ENCODE peak calls at places on chromosomes 16 and 17, in five cellular contexts. U is testis, Q is heart left ventricle, Y is astrocyte of the cerebellum, M is sigmoid colon. P is an unnamed sample.

GRCh38 chr16:77158293-77158692 is 32.7 kb upstream of the MON1B start:
- DNase-seq in U (peak; percentile 39), Q (no peak), M (no peak), Y (no peak), P (no peak)

GRCh38 chr16:85436636-85437160 is 176.4 kb upstream of the GSE1 start:
- DNase-seq in Y (no peak), U (peak; percentile 75), M (no peak), Q (peak; percentile 49), P (no peak)

GRCh38 chr16:74501484-74502479 is 80.5 kb upstream of the CLEC18B start:
- DNase-seq in M (no peak), Q (no peak), Y (peak; percentile 19), U (no peak), P (no peak)

GRCh38 chr16:57764341-57765159 is 29.0 kb downstream of the KATNB1 start:
- DNase-seq in U (peak; percentile 46), Q (no peak), M (no peak), Y (peak; percentile 13), P (peak; percentile 33)

GRCh38 chr16:59886021-59886420 is 1151.9 kb upstream of the GOT2 start:
- DNase-seq in U (peak; percentile 30), M (peak; percentile 73), Q (peak; percentile 56), Y (peak; percentile 91), P (no peak)

GRCh38 chr16:86966781-86967180 is 350.4 kb downstream of the C16orf95 start:
- DNase-seq in U (no peak), M (no peak), Y (no peak), Q (no peak), P (no peak)

GRCh38 chr16:66267287-66268137 is 99.0 kb upstream of the CDH5 start:
- DNase-seq in M (peak; percentile 60), U (no peak), Y (no peak), Q (no peak), P (no peak)

GRCh38 chr16:68031951-68032350 is 8.9 kb downstream of the DUS2 start:
- DNase-seq in M (peak; percentile 2), U (no peak), Y (no peak), Q (no peak), P (no peak)

GRCh38 chr17:59093145-59093701 is 13.5 kb downstream of the TRIM37 start:
- DNase-seq in U (no peak), Q (no peak), M (no peak), Y (no peak), P (no peak)

GRCh38 chr17:44223574-44224046 is 4.1 kb upstream of the UBTF start:
- DNase-seq in Q (peak; percentile 45), Y (peak; percentile 65), U (peak; percentile 66), M (no peak), P (no peak)

GRCh38 chr17:37787055-37787720 is 42.3 kb upstream of the HNF1B start:
- DNase-seq in U (no peak), Y (peak; percentile 32), Q (no peak), M (no peak), P (no peak)

GRCh38 chr17:46889992-46890564 is 32.9 kb upstream of the GOSR2 start:
- DNase-seq in M (no peak), U (no peak), Q (no peak), Y (no peak), P (no peak)

GRCh38 chr17:39002991-39003715 is 36.0 kb upstream of the FBXO47 start:
- DNase-seq in M (peak; percentile 94), U (peak; percentile 60), Y (no peak), Q (peak; percentile 87), P (no peak)

GRCh38 chr17:51238253-51238887 is 21.5 kb downstream of the MBTD1 start:
- DNase-seq in Q (no peak), M (no peak), U (no peak), Y (no peak), P (no peak)

GRCh38 chr16:70553645-70554044 is 30.0 kb downstream of the SF3B3 start:
- DNase-seq in Q (no peak), M (no peak), Y (peak; percentile 53), U (no peak), P (peak; percentile 64)

GRCh38 chr17:51590071-51590470 is 329.7 kb downstream of the UTP18 start:
- DNase-seq in M (no peak), Y (no peak), U (peak; percentile 53), Q (no peak), P (no peak)

GRCh38 chr16:21663889-21664647 is at the start of gene OTOA:
- DNase-seq in U (no peak), M (no peak), Y (no peak), Q (no peak), P (no peak)

GRCh38 chr17:2237960-2238359 is 65.6 kb downstream of the SMG6 start:
- DNase-seq in Q (no peak), Y (no peak), U (no peak), M (no peak), P (no peak)

GRCh38 chr17:77264617-77265230 is 124.0 kb downstream of the SEC14L1 start:
- DNase-seq in Q (no peak), Y (no peak), U (no peak), M (no peak), P (no peak)

GRCh38 chr17:63138713-63139112 is 172.7 kb downstream of the TANC2 start:
- DNase-seq in M (no peak), Q (no peak), Y (no peak), U (no peak), P (no peak)

GRCh38 chr16:85168732-85169256 is 56.5 kb upstream of the CIBAR2 start:
- DNase-seq in Y (no peak), Q (peak; percentile 76), U (peak; percentile 81), M (peak; percentile 90), P (no peak)

GRCh38 chr16:71895679-71896385 is 501 bp downstream of the IST1 start:
- DNase-seq in U (no peak), Q (peak; percentile 42), M (peak; percentile 68), Y (no peak), P (no peak)

GRCh38 chr17:65175952-65176351 is 38.8 kb downstream of the RGS9 start:
- DNase-seq in U (no peak), M (no peak), Y (no peak), Q (no peak), P (no peak)

GRCh38 chr16:48617711-48618148 is 7.8 kb upstream of the N4BP1 start:
- DNase-seq in Y (peak; percentile 76), U (peak; percentile 79), M (peak; percentile 63), Q (peak; percentile 82), P (peak; percentile 50)

GRCh38 chr17:37743612-37743874 is 1.3 kb downstream of the HNF1B start:
- DNase-seq in U (no peak), Y (no peak), Q (no peak), M (no peak), P (no peak)

GRCh38 chr17:47837401-47838039 is 3.6 kb downstream of the SCRN2 start:
- DNase-seq in M (no peak), Q (no peak), U (peak; percentile 30), Y (no peak), P (no peak)

GRCh38 chr17:29032067-29032551 is 10.8 kb upstream of the PIPOX start:
- DNase-seq in Q (no peak), U (no peak), M (no peak), Y (no peak), P (no peak)

GRCh38 chr17:81460856-81461460 is 51.6 kb downstream of the ACTG1 start:
- DNase-seq in Q (no peak), M (no peak), Y (no peak), U (no peak), P (no peak)

GRCh38 chr17:81459864-81460263 is 52.7 kb downstream of the ACTG1 start:
- DNase-seq in U (no peak), Y (no peak), M (no peak), Q (no peak), P (no peak)

GRCh38 chr17:81463506-81463905 is 49.1 kb downstream of the ACTG1 start:
- DNase-seq in Q (no peak), U (no peak), Y (no peak), M (no peak), P (no peak)

GRCh38 chr17:81462506-81463125 is 50.0 kb downstream of the ACTG1 start:
- DNase-seq in Y (no peak), U (no peak), M (no peak), Q (no peak), P (no peak)

GRCh38 chr17:81461607-81462500 is 50.7 kb downstream of the ACTG1 start:
- DNase-seq in Y (no peak), M (no peak), U (no peak), Q (no peak), P (no peak)
- H3K4me3 ChIP-seq in Y (no peak overlapping the region), M (no peak overlapping the region), U (no peak overlapping the region), Q (no peak overlapping the region), P (no peak overlapping the region)

GRCh38 chr17:11039342-11039741 is 201.5 kb upstream of the PIRT start:
- DNase-seq in Q (no peak), M (no peak), U (no peak), Y (no peak), P (no peak)
- TF ChIP-seq CTCF in Q (no peak), M (no peak), U (no peak), Y (no peak), P (no peak)

DNA sequence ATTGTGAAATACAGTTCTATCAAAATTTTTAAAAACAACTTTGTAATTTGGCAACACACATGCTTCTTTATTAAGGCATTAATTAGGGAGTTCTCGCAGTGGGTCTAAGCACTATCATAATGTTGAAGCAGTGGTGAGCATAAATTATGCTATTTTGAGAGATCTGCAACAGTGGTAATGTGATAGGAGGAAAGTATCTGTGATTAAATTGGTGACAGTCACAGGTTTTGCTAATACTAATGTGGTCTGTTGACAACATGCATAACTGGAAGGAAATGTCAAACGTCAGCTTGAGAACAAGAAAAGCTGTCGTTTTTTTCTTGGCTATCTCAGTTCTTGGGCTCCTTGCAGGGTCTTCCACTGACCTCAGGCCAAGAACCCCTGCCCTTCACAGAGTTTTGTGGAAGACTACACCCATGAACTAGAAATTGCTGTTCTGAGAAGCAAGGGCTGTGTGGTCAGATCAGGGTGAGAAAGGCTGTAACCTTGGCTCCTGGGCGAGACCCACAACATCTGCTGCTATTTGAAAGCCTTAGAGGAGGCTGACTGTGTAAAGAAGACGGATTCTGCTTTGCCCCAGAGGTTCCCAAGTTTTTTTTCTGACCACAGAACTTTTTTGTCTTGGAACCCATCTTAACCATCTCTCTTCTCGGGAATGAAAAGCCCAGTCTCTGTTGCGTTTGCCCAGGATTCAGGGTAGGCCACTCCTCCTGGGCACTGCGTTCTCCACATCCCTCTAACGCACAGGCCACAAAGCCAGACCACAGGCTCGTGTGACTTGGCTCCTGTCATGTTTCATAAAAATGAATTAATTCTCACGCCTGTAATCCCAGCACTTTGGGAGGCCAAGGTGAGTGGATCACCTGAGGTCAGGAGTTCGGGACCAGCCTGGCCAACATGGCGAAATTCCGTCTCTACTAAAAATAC is 13.9 kb downstream of the ATP2A1 start:
- DNase-seq in Q (no peak), U (no peak), M (no peak), Y (no peak), P (no peak)
- H3K4me3 ChIP-seq in Q (no peak overlapping the region), U (no peak overlapping the region), M (no peak overlapping the region), Y (no peak overlapping the region), P (no peak overlapping the region)

GRCh38 chr17:34025179-34025551 is 229.9 kb upstream of the CCL2 start:
- DNase-seq in M (no peak), Y (no peak), Q (no peak), U (no peak), P (no peak)
- TF ChIP-seq CTCF in M (no peak), Y (no peak), Q (no peak), U (no peak), P (no peak)

GRCh38 chr17:66704858-66705257 is 130.1 kb upstream of the CACNG5 start:
- DNase-seq in U (no peak), M (no peak), Y (no peak), Q (no peak), P (no peak)
- H3K4me3 ChIP-seq in U (no peak overlapping the region), M (no peak overlapping the region), Y (no peak overlapping the region), Q (no peak overlapping the region), P (no peak overlapping the region)

P was measured in AG04449.